ENCODE peak calls at places on chromosome 4, in nine cellular contexts. Y is PC-3, O is hepatocyte, A is IMR-90, H is psoas muscle, B is colonic mucosa, Z is neural progenitor cell, J is right cardiac atrium, T is K562. R is an unnamed sample.

GRCh38 chr4:114025176-114025777 is 45.8 kb upstream of the ARSJ start:
- DNase-seq in Y (no peak), O (peak; percentile 58), A (no peak), H (no peak), B (peak; percentile 69), Z (no peak), J (no peak), T (no peak), R (no peak)

GRCh38 chr4:170047774-170048354 is 21.7 kb upstream of the MFAP3L start:
- DNase-seq in Y (peak; percentile 65), O (peak; percentile 84), A (peak; percentile 71), H (no peak), B (peak; percentile 55), Z (peak; percentile 77), J (peak; percentile 43), T (peak; percentile 25), R (peak; percentile 57)

GRCh38 chr4:107131295-107131694 is 95.2 kb upstream of the DKK2 start:
- DNase-seq in Y (no peak), O (no peak), A (peak; percentile 6), H (no peak), B (no peak), Z (no peak), J (no peak), T (no peak), R (no peak)

GRCh38 chr4:184376923-184377322 is 97.4 kb downstream of the IRF2 start:
- DNase-seq in Y (no peak), O (no peak), A (no peak), H (no peak), B (no peak), Z (no peak), J (no peak), T (no peak), R (no peak)

GRCh38 chr4:66572949-66573348 is 902.7 kb upstream of the EPHA5 start:
- DNase-seq in Y (peak; percentile 80), O (no peak), A (peak; percentile 43), H (no peak), B (no peak), Z (no peak), J (no peak), T (no peak), R (no peak)

GRCh38 chr4:39367166-39367565 is 1.0 kb upstream of the RFC1 start:
- DNase-seq in Y (no peak), O (peak; percentile 23), A (no peak), H (no peak), B (no peak), Z (no peak), J (no peak), T (no peak), R (no peak)

GRCh38 chr4:75289843-75290616 is 224.2 kb downstream of the RCHY1 start:
- DNase-seq in Y (peak; percentile 52), O (peak; percentile 49), A (no peak), H (no peak), B (peak; percentile 44), Z (peak; percentile 59), J (no peak), T (no peak), R (no peak)

GRCh38 chr4:143260750-143261149 is 75.9 kb upstream of the GAB1 start:
- DNase-seq in Y (no peak), O (no peak), A (peak; percentile 32), H (no peak), B (no peak), Z (no peak), J (no peak), T (no peak), R (no peak)

GRCh38 chr4:61254406-61254805 is 54.3 kb downstream of the ADGRL3 start:
- DNase-seq in Y (no peak), O (no peak), A (no peak), H (no peak), B (no peak), Z (no peak), J (no peak), T (no peak), R (no peak)

GRCh38 chr4:52572936-52573485 is 86.1 kb downstream of the USP46 start:
- DNase-seq in Y (peak; percentile 79), O (no peak), A (peak; percentile 90), H (no peak), B (no peak), Z (no peak), J (no peak), T (no peak), R (no peak)

GRCh38 chr4:130178106-130178505 is 1082.2 kb downstream of the C4orf33 start:
- DNase-seq in Y (no peak), O (no peak), A (no peak), H (no peak), B (no peak), Z (no peak), J (no peak), T (no peak), R (no peak)

GRCh38 chr4:152594981-152595916 is 59.4 kb upstream of the FBXW7 start:
- DNase-seq in Y (peak; percentile 24), O (no peak), A (no peak), H (no peak), B (no peak), Z (no peak), J (no peak), T (no peak), R (peak; percentile 17)

GRCh38 chr4:121061861-121062260 is 10.5 kb downstream of the NDNF start:
- DNase-seq in Y (no peak), O (no peak), A (no peak), H (no peak), B (no peak), Z (no peak), J (no peak), T (no peak), R (no peak)

GRCh38 chr4:6221851-6222760 is 21.8 kb upstream of the JAKMIP1 start:
- DNase-seq in Y (no peak), O (peak; percentile 86), A (no peak), H (no peak), B (peak; percentile 35), Z (peak; percentile 92), J (peak; percentile 37), T (peak; percentile 69), R (peak; percentile 46)

GRCh38 chr4:17846256-17846655 is 35.5 kb downstream of the NCAPG start:
- DNase-seq in Y (peak; percentile 4), O (no peak), A (peak; percentile 72), H (no peak), B (no peak), Z (no peak), J (no peak), T (no peak), R (no peak)

GRCh38 chr4:182533948-182534347 is 290.7 kb downstream of the TENM3 start:
- DNase-seq in Y (peak; percentile 56), O (no peak), A (peak; percentile 74), H (no peak), B (no peak), Z (no peak), J (no peak), T (no peak), R (no peak)

GRCh38 chr4:2507855-2508254 is 28.6 kb upstream of the FAM193A start:
- DNase-seq in Y (no peak), O (no peak), A (no peak), H (no peak), B (no peak), Z (no peak), J (no peak), T (no peak), R (no peak)

GRCh38 chr4:15912961-15913630 is 25.4 kb downstream of the FGFBP1 start:
- DNase-seq in Y (no peak), O (no peak), A (peak; percentile 33), H (no peak), B (no peak), Z (no peak), J (no peak), T (no peak), R (no peak)

DNA sequence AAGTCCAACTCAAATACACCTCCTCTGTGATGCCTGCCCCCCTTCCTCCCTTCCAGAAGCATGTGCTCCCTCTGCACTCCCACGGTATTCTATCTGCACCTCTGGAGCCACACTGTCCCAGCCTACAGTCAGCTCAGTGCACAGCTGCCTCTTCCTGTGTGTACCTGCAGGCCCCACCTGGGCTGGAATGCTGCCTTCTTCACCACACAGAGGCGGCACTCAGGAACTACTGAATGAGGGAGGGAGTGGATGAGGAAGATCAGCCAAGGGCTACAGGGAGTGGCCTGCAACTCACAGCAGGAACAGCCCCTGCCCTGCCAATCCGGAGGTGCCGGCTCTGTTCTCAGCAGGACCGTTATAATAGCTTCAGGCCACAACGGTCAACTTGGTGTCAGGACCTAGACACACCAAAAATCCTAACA is 10.1 kb downstream of the AFAP1 start:
- DNase-seq in Y (peak; percentile 79), O (peak; percentile 53), A (no peak), H (no peak), B (peak; percentile 80), Z (peak; percentile 42), J (no peak), T (no peak), R (peak; percentile 88)
- H3K4me1 ChIP-seq in Y (peaks cover 29% of the 10 kb centered on the region), O (peaks cover 6% of the 10 kb centered on the region), A (peaks cover 35% of the 10 kb centered on the region), H (no peaks in the 10 kb centered on the region), B (peaks cover 6% of the 10 kb centered on the region), Z (peaks cover 9% of the 10 kb centered on the region), J (peaks cover 9% of the 10 kb centered on the region), T (no peaks in the 10 kb centered on the region), R (peaks cover 16% of the 10 kb centered on the region)

GRCh38 chr4:54090404-54090803 is 9.6 kb upstream of the GSX2 start:
- DNase-seq in Y (no peak), O (no peak), A (no peak), H (no peak), B (no peak), Z (no peak), J (no peak), T (no peak), R (no peak)
- H3K27me3 ChIP-seq in Y (no peaks in the 10 kb centered on the region), O (peaks cover 39% of the 10 kb centered on the region), A (peaks cover under 1% of the 10 kb centered on the region), H (no peaks in the 10 kb centered on the region), B (peaks cover 39% of the 10 kb centered on the region), Z (peaks cover 99% of the 10 kb centered on the region), J (no peaks in the 10 kb centered on the region), T (peaks cover 51% of the 10 kb centered on the region), R (peaks cover 22% of the 10 kb centered on the region)

GRCh38 chr4:168569066-168569908 is 72.4 kb downstream of the PALLD start:
- DNase-seq in Y (no peak), O (peak; percentile 76), A (no peak), H (no peak), B (peak; percentile 57), Z (no peak), J (no peak), T (peak; percentile 34), R (no peak)
- H3K4me3 ChIP-seq in Y (peak overlapping the region; percentile 17), O (no peak overlapping the region), A (no peak overlapping the region), H (peak overlapping the region; percentile 45), B (no peak overlapping the region), Z (no peak overlapping the region), J (peak overlapping the region; percentile 34), T (no peak overlapping the region), R (no peak overlapping the region)

GRCh38 chr4:94519925-94520789 is 68.4 kb downstream of the PDLIM5 start:
- DNase-seq in Y (no peak), O (no peak), A (no peak), H (no peak), B (no peak), Z (no peak), J (no peak), T (no peak), R (no peak)
- H3K4me1 ChIP-seq in Y (peaks cover 29% of the 10 kb centered on the region), O (peaks cover 13% of the 10 kb centered on the region), A (peaks cover 16% of the 10 kb centered on the region), H (peaks cover 92% of the 10 kb centered on the region), B (peaks cover 4% of the 10 kb centered on the region), Z (no peaks in the 10 kb centered on the region), J (peaks cover 7% of the 10 kb centered on the region), T (peaks cover 5% of the 10 kb centered on the region), R (peaks cover 11% of the 10 kb centered on the region)

R was measured in thyroid gland.